ENCODE peak calls at places on chromosomes 7 and 10, in four cellular contexts. One of them, this sample, is unnamed.

GRCh38 chr7:54932818-54933543 is 85.8 kb upstream of the EGFR start:
- DNase-seq in choroid plexus epithelial cell: peak
- DNase-seq in mesothelial cell of epicardium: peak
- DNase-seq in AG04449: no peak
- DNase-seq in this sample: peak

GRCh38 chr7:312409-312808 is 22.4 kb downstream of the FOXL3 start:
- DNase-seq in choroid plexus epithelial cell: no peak
- DNase-seq in mesothelial cell of epicardium: no peak
- DNase-seq in AG04449: no peak
- DNase-seq in this sample: no peak

GRCh38 chr7:155959894-155960293 is 147.6 kb upstream of the SHH start:
- DNase-seq in mesothelial cell of epicardium: no peak
- DNase-seq in AG04449: no peak
- DNase-seq in choroid plexus epithelial cell: no peak
- DNase-seq in this sample: no peak

GRCh38 chr7:81256991-81257390 is 338.1 kb upstream of the SEMA3C start:
- DNase-seq in choroid plexus epithelial cell: peak
- DNase-seq in AG04449: no peak
- DNase-seq in mesothelial cell of epicardium: no peak
- DNase-seq in this sample: no peak

GRCh38 chr7:75992083-75992755 is 2.2 kb downstream of the TMEM120A start:
- DNase-seq in choroid plexus epithelial cell: no peak
- DNase-seq in mesothelial cell of epicardium: no peak
- DNase-seq in AG04449: no peak
- DNase-seq in this sample: no peak

GRCh38 chr10:125708971-125709503 is 10.5 kb upstream of the EDRF1 start:
- DNase-seq in mesothelial cell of epicardium: no peak
- DNase-seq in AG04449: no peak
- DNase-seq in choroid plexus epithelial cell: peak
- DNase-seq in this sample: no peak

GRCh38 chr7:1767524-1767923 is 97.4 kb downstream of the ELFN1 start:
- DNase-seq in mesothelial cell of epicardium: no peak
- DNase-seq in choroid plexus epithelial cell: peak
- DNase-seq in AG04449: no peak
- DNase-seq in this sample: no peak

GRCh38 chr10:93071674-93072224 is 1.9 kb upstream of the CYP26A1 start:
- DNase-seq in AG04449: no peak
- DNase-seq in mesothelial cell of epicardium: no peak
- DNase-seq in choroid plexus epithelial cell: no peak
- DNase-seq in this sample: no peak

GRCh38 chr7:42876182-42877068 is 35.4 kb downstream of the C7orf25 start:
- DNase-seq in mesothelial cell of epicardium: peak
- DNase-seq in AG04449: no peak
- DNase-seq in choroid plexus epithelial cell: peak
- DNase-seq in this sample: peak

GRCh38 chr7:86643478-86644281 is at the start of gene GRM3:
- DNase-seq in mesothelial cell of epicardium: peak
- DNase-seq in choroid plexus epithelial cell: no peak
- DNase-seq in AG04449: no peak
- DNase-seq in this sample: no peak

GRCh38 chr7:50411333-50412028 is 38.7 kb downstream of the FIGNL1 start:
- DNase-seq in AG04449: no peak
- DNase-seq in choroid plexus epithelial cell: no peak
- DNase-seq in mesothelial cell of epicardium: no peak
- DNase-seq in this sample: no peak

GRCh38 chr7:20249924-20250323 is 32.7 kb upstream of the MACC1 start:
- DNase-seq in AG04449: no peak
- DNase-seq in mesothelial cell of epicardium: no peak
- DNase-seq in choroid plexus epithelial cell: peak
- DNase-seq in this sample: peak

GRCh38 chr10:86962136-86962980 is 4.0 kb downstream of the SNCG start:
- DNase-seq in mesothelial cell of epicardium: no peak
- DNase-seq in choroid plexus epithelial cell: no peak
- DNase-seq in AG04449: no peak
- DNase-seq in this sample: no peak

GRCh38 chr10:82377608-82378007 is 502.6 kb downstream of the NRG3 start:
- DNase-seq in AG04449: no peak
- DNase-seq in choroid plexus epithelial cell: peak
- DNase-seq in mesothelial cell of epicardium: no peak
- DNase-seq in this sample: no peak
- TF ChIP-seq CTCF in AG04449: no peak
- TF ChIP-seq CTCF in choroid plexus epithelial cell: peak
- TF ChIP-seq CTCF in mesothelial cell of epicardium: no peak
- TF ChIP-seq CTCF in this sample: no peak

DNA sequence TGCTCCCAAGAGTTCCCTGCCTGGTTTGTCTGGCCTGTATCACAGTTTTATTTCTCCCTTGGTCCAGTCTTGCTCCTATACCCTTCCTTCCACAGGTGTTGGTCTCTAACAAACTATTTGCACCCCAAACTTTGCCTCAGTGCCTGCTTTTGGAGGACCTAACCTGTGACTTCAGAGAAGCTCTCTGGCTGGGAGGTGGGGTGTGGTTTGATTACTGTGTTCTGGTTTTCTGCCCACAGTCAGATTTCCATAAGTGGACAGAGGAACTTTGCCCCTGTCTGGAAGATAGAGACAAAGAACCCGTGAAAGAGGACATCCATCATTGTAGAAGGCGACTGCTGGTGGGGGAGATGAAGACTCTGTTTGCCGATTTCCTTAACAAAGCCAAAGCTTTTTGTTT is 55.8 kb upstream of the TRIL start:
- DNase-seq in AG04449: no peak
- DNase-seq in mesothelial cell of epicardium: no peak
- DNase-seq in choroid plexus epithelial cell: no peak
- DNase-seq in this sample: no peak
- TF ChIP-seq CTCF in AG04449: no peak
- TF ChIP-seq CTCF in mesothelial cell of epicardium: no peak
- TF ChIP-seq CTCF in choroid plexus epithelial cell: no peak
- TF ChIP-seq CTCF in this sample: no peak

GRCh38 chr10:96556003-96556402 is 30.8 kb downstream of the TM9SF3 start:
- DNase-seq in AG04449: no peak
- DNase-seq in mesothelial cell of epicardium: no peak
- DNase-seq in choroid plexus epithelial cell: peak
- DNase-seq in this sample: no peak
- TF ChIP-seq CTCF in AG04449: peak
- TF ChIP-seq CTCF in mesothelial cell of epicardium: no peak
- TF ChIP-seq CTCF in choroid plexus epithelial cell: peak
- TF ChIP-seq CTCF in this sample: peak

GRCh38 chr7:47183896-47184629 is 397.8 kb downstream of the TNS3 start:
- DNase-seq in AG04449: no peak
- DNase-seq in choroid plexus epithelial cell: no peak
- DNase-seq in mesothelial cell of epicardium: no peak
- DNase-seq in this sample: no peak
- TF ChIP-seq CTCF in AG04449: no peak
- TF ChIP-seq CTCF in choroid plexus epithelial cell: no peak
- TF ChIP-seq CTCF in mesothelial cell of epicardium: no peak
- TF ChIP-seq CTCF in this sample: no peak

GRCh38 chr7:134470864-134471263 is 12.0 kb upstream of the AKR1B1 start:
- DNase-seq in mesothelial cell of epicardium: no peak
- DNase-seq in AG04449: no peak
- DNase-seq in choroid plexus epithelial cell: peak
- DNase-seq in this sample: no peak
- TF ChIP-seq CTCF in mesothelial cell of epicardium: no peak
- TF ChIP-seq CTCF in AG04449: no peak
- TF ChIP-seq CTCF in choroid plexus epithelial cell: no peak
- TF ChIP-seq CTCF in this sample: no peak

DNA sequence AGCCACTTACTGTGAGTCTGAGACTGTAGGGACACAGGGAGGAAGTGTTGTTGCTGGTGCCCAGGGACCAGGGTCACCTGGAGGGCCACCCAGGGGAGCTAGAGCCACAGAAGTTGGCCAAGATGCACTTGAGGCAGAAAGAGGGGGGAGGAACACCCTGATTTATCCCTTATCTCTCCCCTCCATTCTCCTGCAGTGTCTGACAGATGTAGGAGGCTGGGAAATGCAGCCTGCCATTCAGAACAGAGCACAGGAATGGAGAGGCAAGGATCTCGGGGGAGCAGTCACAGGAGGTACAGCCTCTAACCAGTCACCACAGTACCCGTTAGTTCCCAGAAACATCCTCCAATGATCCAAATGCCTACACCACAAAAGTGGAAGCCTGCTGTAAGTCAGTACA is 118.4 kb upstream of the SLC26A5 start:
- DNase-seq in AG04449: no peak
- DNase-seq in mesothelial cell of epicardium: no peak
- DNase-seq in choroid plexus epithelial cell: no peak
- DNase-seq in this sample: no peak
- TF ChIP-seq CTCF in AG04449: no peak
- TF ChIP-seq CTCF in mesothelial cell of epicardium: no peak
- TF ChIP-seq CTCF in choroid plexus epithelial cell: no peak
- TF ChIP-seq CTCF in this sample: no peak

GRCh38 chr10:128116851-128117615 is 9.2 kb downstream of the MKI67 start:
- DNase-seq in AG04449: no peak
- DNase-seq in choroid plexus epithelial cell: no peak
- DNase-seq in mesothelial cell of epicardium: no peak
- DNase-seq in this sample: no peak
- TF ChIP-seq CTCF in AG04449: no peak
- TF ChIP-seq CTCF in choroid plexus epithelial cell: peak
- TF ChIP-seq CTCF in mesothelial cell of epicardium: peak
- TF ChIP-seq CTCF in this sample: no peak

GRCh38 chr10:132591166-132591971 is 53.8 kb downstream of the INPP5A start:
- DNase-seq in AG04449: no peak
- DNase-seq in mesothelial cell of epicardium: no peak
- DNase-seq in choroid plexus epithelial cell: peak
- DNase-seq in this sample: peak
- TF ChIP-seq CTCF in AG04449: no peak
- TF ChIP-seq CTCF in mesothelial cell of epicardium: no peak
- TF ChIP-seq CTCF in choroid plexus epithelial cell: no peak
- TF ChIP-seq CTCF in this sample: no peak

GRCh38 chr7:134254311-134254710 is 62.4 kb downstream of the SLC35B4 start:
- DNase-seq in mesothelial cell of epicardium: no peak
- DNase-seq in choroid plexus epithelial cell: peak
- DNase-seq in AG04449: no peak
- DNase-seq in this sample: no peak
- TF ChIP-seq CTCF in mesothelial cell of epicardium: no peak
- TF ChIP-seq CTCF in choroid plexus epithelial cell: peak
- TF ChIP-seq CTCF in AG04449: no peak
- TF ChIP-seq CTCF in this sample: peak

GRCh38 chr7:23955145-23955544 is 245.1 kb downstream of the STK31 start:
- DNase-seq in choroid plexus epithelial cell: peak
- DNase-seq in mesothelial cell of epicardium: no peak
- DNase-seq in AG04449: no peak
- DNase-seq in this sample: no peak
- TF ChIP-seq CTCF in choroid plexus epithelial cell: no peak
- TF ChIP-seq CTCF in mesothelial cell of epicardium: no peak
- TF ChIP-seq CTCF in AG04449: no peak
- TF ChIP-seq CTCF in this sample: no peak